ENCODE peak calls at places on chromosomes 2 and 18, in seven cellular contexts. U, G, S, X, K, N and P are unnamed samples.

GRCh38 chr2:6535572-6535971 is 330.1 kb downstream of the CMPK2 start:
- DNase-seq in U (no peak), G (no peak), S (no peak), X (no peak), K (no peak), N (no peak), P (no peak)

GRCh38 chr2:120503793-120504571 is 158.0 kb downstream of the INHBB start:
- DNase-seq in U (no peak), G (no peak), S (no peak), X (no peak), K (no peak), N (no peak), P (no peak)

GRCh38 chr2:226903179-226903578 is 67.3 kb downstream of the RHBDD1 start:
- DNase-seq in U (peak), G (no peak), S (no peak), X (no peak), K (no peak), N (no peak), P (no peak)

GRCh38 chr2:157875720-157876065 is 437 bp downstream of the ACVR1 start:
- DNase-seq in U (no peak), G (peak), S (peak), X (no peak), K (no peak), N (peak), P (peak)

GRCh38 chr18:23547806-23548205 is 38.5 kb downstream of the NPC1 start:
- DNase-seq in U (peak), G (no peak), S (no peak), X (no peak), K (no peak), N (no peak), P (no peak)

GRCh38 chr2:85057236-85057635 is 76.0 kb upstream of the TCF7L1 start:
- DNase-seq in U (no peak), G (no peak), S (no peak), X (no peak), K (no peak), N (no peak), P (no peak)

GRCh38 chr2:85247591-85247990 is 80.2 kb downstream of the TGOLN2 start:
- DNase-seq in U (no peak), G (no peak), S (no peak), X (no peak), K (no peak), N (no peak), P (no peak)

GRCh38 chr2:62050456-62051045 is 145.1 kb downstream of the COMMD1 start:
- DNase-seq in U (no peak), G (no peak), S (no peak), X (no peak), K (no peak), N (no peak), P (no peak)

GRCh38 chr2:240595381-240596079 is 9.0 kb downstream of the CAPN10 start:
- DNase-seq in U (peak), G (peak), S (peak), X (peak), K (no peak), N (no peak), P (peak)

GRCh38 chr2:231685349-231686191 is 22.8 kb upstream of the PTMA start:
- DNase-seq in U (no peak), G (no peak), S (no peak), X (no peak), K (no peak), N (no peak), P (no peak)

GRCh38 chr2:9769171-9770005 is 73.9 kb upstream of the TAF1B start:
- DNase-seq in U (no peak), G (no peak), S (no peak), X (peak), K (no peak), N (no peak), P (no peak)

GRCh38 chr18:35478520-35479435 is 19.0 kb downstream of the INO80C start:
- DNase-seq in U (peak), G (no peak), S (peak), X (no peak), K (no peak), N (peak), P (no peak)

GRCh38 chr2:162063281-162063680 is 10.7 kb downstream of the DPP4 start:
- DNase-seq in U (no peak), G (no peak), S (no peak), X (no peak), K (no peak), N (no peak), P (no peak)

GRCh38 chr2:205771063-205771462 is 88.8 kb downstream of the NRP2 start:
- DNase-seq in U (peak), G (no peak), S (no peak), X (no peak), K (no peak), N (peak), P (no peak)

GRCh38 chr18:12621737-12622306 is 36.1 kb downstream of the SPIRE1 start:
- DNase-seq in U (no peak), G (no peak), S (no peak), X (no peak), K (no peak), N (no peak), P (no peak)

GRCh38 chr2:18378020-18378653 is 182.3 kb downstream of the RDH14 start:
- DNase-seq in U (peak), G (no peak), S (no peak), X (no peak), K (no peak), N (no peak), P (no peak)

GRCh38 chr2:37005118-37005868 is 39.0 kb upstream of the STRN start:
- DNase-seq in U (peak), G (no peak), S (peak), X (no peak), K (peak), N (no peak), P (no peak)

GRCh38 chr2:71614976-71615768 is 161.8 kb downstream of the DYSF start:
- DNase-seq in U (no peak), G (peak), S (peak), X (peak), K (no peak), N (peak), P (peak)

GRCh38 chr18:46051731-46052461 is 20.2 kb downstream of the PSTPIP2 start:
- DNase-seq in U (peak), G (no peak), S (no peak), X (peak), K (no peak), N (peak), P (no peak)

GRCh38 chr2:44943031-44943692 is 1.7 kb downstream of the SIX3 start:
- DNase-seq in U (no peak), G (no peak), S (no peak), X (no peak), K (no peak), N (no peak), P (no peak)

GRCh38 chr2:239919779-239920545 is 105.2 kb downstream of the NDUFA10 start:
- DNase-seq in U (no peak), G (no peak), S (no peak), X (no peak), K (no peak), N (no peak), P (no peak)

GRCh38 chr2:6412533-6413085 is 453.1 kb downstream of the CMPK2 start:
- DNase-seq in U (no peak), G (no peak), S (no peak), X (no peak), K (no peak), N (no peak), P (no peak)

GRCh38 chr2:128535928-128536327 is 217.3 kb upstream of the HS6ST1 start:
- DNase-seq in U (no peak), G (no peak), S (no peak), X (peak), K (no peak), N (no peak), P (no peak)

GRCh38 chr2:127701651-127702394 is 526 bp downstream of the SFT2D3 start:
- DNase-seq in U (peak), G (peak), S (peak), X (peak), K (peak), N (peak), P (peak)

GRCh38 chr2:5609191-5609590 is 83.0 kb upstream of the SOX11 start:
- DNase-seq in U (no peak), G (no peak), S (no peak), X (no peak), K (no peak), N (no peak), P (no peak)

GRCh38 chr2:44793322-44793870 is 148.1 kb upstream of the SIX3 start:
- DNase-seq in U (peak), G (no peak), S (no peak), X (no peak), K (no peak), N (no peak), P (no peak)

GRCh38 chr2:156399224-156399949 is 36.8 kb upstream of the GPD2 start:
- DNase-seq in U (no peak), G (no peak), S (no peak), X (no peak), K (no peak), N (peak), P (no peak)

GRCh38 chr2:162050513-162050961 is 23.5 kb downstream of the DPP4 start:
- DNase-seq in U (no peak), G (no peak), S (no peak), X (no peak), K (no peak), N (no peak), P (no peak)

GRCh38 chr18:54232485-54233227 is 8.2 kb upstream of the MBD2 start:
- DNase-seq in U (no peak), G (no peak), S (no peak), X (no peak), K (no peak), N (no peak), P (no peak)

GRCh38 chr2:108182489-108182888 is 57.3 kb upstream of the SULT1C3 start:
- DNase-seq in U (peak), G (no peak), S (peak), X (no peak), K (no peak), N (no peak), P (no peak)

GRCh38 chr2:178908810-178909209 is 101.6 kb upstream of the TTN start:
- DNase-seq in U (no peak), G (no peak), S (no peak), X (no peak), K (no peak), N (no peak), P (no peak)

GRCh38 chr2:96318723-96319122 is 6.4 kb upstream of the ITPRIPL1 start:
- DNase-seq in U (no peak), G (no peak), S (no peak), X (no peak), K (no peak), N (no peak), P (no peak)

GRCh38 chr2:72576459-72576858 is 249.4 kb downstream of the EXOC6B start:
- DNase-seq in U (no peak), G (no peak), S (no peak), X (no peak), K (no peak), N (no peak), P (no peak)

GRCh38 chr2:203900298-203900697 is 32.7 kb downstream of the CTLA4 start:
- DNase-seq in U (no peak), G (no peak), S (no peak), X (no peak), K (no peak), N (no peak), P (no peak)

GRCh38 chr2:65320042-65320711 is 92.5 kb downstream of the ACTR2 start:
- DNase-seq in U (peak), G (no peak), S (no peak), X (no peak), K (peak), N (no peak), P (no peak)

GRCh38 chr2:159351977-159352376 is 65.5 kb upstream of the WDSUB1 start:
- DNase-seq in U (no peak), G (no peak), S (no peak), X (no peak), K (no peak), N (no peak), P (no peak)

GRCh38 chr2:230317366-230317765 is 9.6 kb upstream of the SP140L start:
- DNase-seq in U (no peak), G (no peak), S (no peak), X (no peak), K (no peak), N (no peak), P (no peak)

GRCh38 chr2:21052044-21052443 is 8.2 kb upstream of the APOB start:
- DNase-seq in U (no peak), G (no peak), S (no peak), X (no peak), K (no peak), N (no peak), P (no peak)

GRCh38 chr2:113324684-113325160 is 46.0 kb upstream of the PAX8 start:
- DNase-seq in U (peak), G (no peak), S (peak), X (no peak), K (no peak), N (peak), P (peak)

DNA sequence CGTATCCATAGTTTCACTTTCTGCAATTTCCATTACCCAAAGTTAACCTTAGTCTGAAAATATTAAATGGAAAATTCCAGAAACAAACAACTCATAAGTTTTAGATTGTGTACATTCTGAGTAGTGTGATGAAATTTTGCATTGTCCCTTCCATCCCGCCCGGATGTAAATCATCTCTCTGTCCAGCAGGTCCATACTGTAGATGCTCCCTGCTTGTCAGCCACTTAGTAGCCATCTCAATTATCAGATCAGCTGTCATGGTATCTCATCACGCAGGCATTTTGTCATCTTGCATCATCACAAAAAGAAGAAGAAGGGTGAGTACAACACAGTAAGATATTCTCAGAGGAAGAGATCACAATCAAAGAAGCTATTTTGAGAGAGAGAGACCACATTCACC is 185.0 kb upstream of the STK17B start:
- DNase-seq in U (no peak), G (no peak), S (no peak), X (no peak), K (no peak), N (no peak), P (no peak)
- TF ChIP-seq EP300 in U (no peak), G (no peak), S (no peak), X (no peak), K (no peak), N (no peak), P (no peak)

DNA sequence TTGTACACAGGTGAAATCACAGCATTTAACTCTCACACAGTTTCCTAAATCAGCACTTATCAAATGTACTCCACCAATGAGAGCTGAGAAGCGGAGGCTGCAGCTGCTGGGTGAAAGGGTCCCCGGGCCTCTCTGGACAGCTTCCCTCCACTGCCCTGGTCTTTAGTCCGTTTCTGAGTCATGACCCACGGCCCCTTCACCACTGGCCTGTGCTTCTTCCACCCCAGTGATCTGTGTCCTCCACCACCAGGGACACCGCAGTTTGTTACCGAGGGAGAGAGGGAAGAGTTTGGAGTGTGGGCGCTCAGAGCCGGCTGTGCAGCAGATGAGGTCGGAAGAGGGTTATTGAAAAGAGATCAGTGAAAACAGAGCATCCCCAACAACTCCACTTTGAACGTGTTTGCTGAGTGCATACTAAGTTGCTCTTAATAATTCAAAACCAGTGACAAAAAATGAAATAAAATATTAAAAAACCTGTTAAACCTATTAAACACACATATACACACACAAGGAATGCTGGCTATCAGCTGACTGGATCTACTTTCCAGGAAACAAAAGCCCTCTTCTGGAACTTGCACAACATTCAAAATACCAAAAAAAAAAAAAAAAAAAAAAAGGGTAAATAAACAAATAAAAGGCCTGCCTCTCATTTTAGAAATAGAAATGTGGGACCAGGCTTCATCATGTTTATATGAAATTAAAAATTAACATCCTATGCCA is 54.1 kb downstream of the PXDN start:
- DNase-seq in U (no peak), G (no peak), S (no peak), X (no peak), K (no peak), N (no peak), P (no peak)
- H3K4me3 ChIP-seq in U (no peak), G (no peak), S (no peak), X (no peak), K (no peak), N (no peak), P (no peak)

GRCh38 chr2:147843864-147844690 is 752 bp upstream of the ACVR2A start:
- DNase-seq in U (peak), G (peak), S (peak), X (peak), K (no peak), N (peak), P (peak)
- TF ChIP-seq EP300 in U (no peak), G (no peak), S (no peak), X (no peak), K (no peak), N (no peak), P (no peak)

DNA sequence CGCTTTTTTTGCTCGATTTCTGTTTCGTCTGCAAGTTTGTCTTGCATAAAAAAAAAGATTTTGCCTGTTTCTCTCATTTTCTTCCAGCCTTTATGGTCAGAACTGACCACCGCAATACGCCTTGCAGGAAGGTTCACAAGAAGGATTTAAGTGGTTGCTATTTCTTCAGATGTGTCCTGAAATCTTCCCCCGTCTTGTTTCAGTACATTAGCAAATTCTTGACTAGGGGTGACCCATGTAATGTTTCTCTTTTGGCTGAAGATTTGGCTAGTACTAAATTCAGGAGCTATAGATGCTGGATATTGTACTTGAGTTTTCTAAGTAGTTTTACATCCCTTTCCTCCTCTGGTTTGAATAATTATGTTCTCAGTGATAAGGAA is 2.5 kb downstream of the PHLPP1 start:
- DNase-seq in U (peak), G (no peak), S (no peak), X (no peak), K (no peak), N (no peak), P (no peak)
- H3K4me3 ChIP-seq in U (peak), G (peak), S (peak), X (peak), K (peak), N (peak), P (peak)

GRCh38 chr2:54569745-54570296 is 113.7 kb downstream of the SPTBN1 start:
- DNase-seq in U (no peak), G (no peak), S (peak), X (no peak), K (peak), N (peak), P (no peak)

GRCh38 chr2:54566896-54567295 is 110.8 kb downstream of the SPTBN1 start:
- DNase-seq in U (no peak), G (no peak), S (no peak), X (no peak), K (no peak), N (no peak), P (no peak)

GRCh38 chr2:54570321-54570881 is 114.3 kb downstream of the SPTBN1 start:
- DNase-seq in U (no peak), G (no peak), S (no peak), X (no peak), K (no peak), N (no peak), P (no peak)

GRCh38 chr2:54570925-54571694 is 115.0 kb downstream of the SPTBN1 start:
- DNase-seq in U (peak), G (peak), S (peak), X (no peak), K (peak), N (peak), P (no peak)

GRCh38 chr2:54568876-54569298 is 112.8 kb downstream of the SPTBN1 start:
- DNase-seq in U (no peak), G (no peak), S (peak), X (no peak), K (peak), N (peak), P (no peak)
- TF ChIP-seq EP300 in U (no peak), G (no peak), S (no peak), X (no peak), K (no peak), N (no peak), P (no peak)

GRCh38 chr2:109398616-109399015 is 215.2 kb downstream of the SEPTIN10 start:
- DNase-seq in U (no peak), G (no peak), S (no peak), X (no peak), K (no peak), N (no peak), P (no peak)

GRCh38 chr2:109395487-109396337 is 218.1 kb downstream of the SEPTIN10 start:
- DNase-seq in U (no peak), G (no peak), S (peak), X (no peak), K (no peak), N (no peak), P (no peak)

GRCh38 chr2:109399061-109399460 is 214.7 kb downstream of the SEPTIN10 start:
- DNase-seq in U (no peak), G (no peak), S (no peak), X (no peak), K (no peak), N (no peak), P (no peak)

GRCh38 chr2:109396338-109397180 is 217.2 kb downstream of the SEPTIN10 start:
- DNase-seq in U (no peak), G (no peak), S (no peak), X (no peak), K (no peak), N (no peak), P (no peak)

GRCh38 chr2:109397883-109398282 is 215.9 kb downstream of the SEPTIN10 start:
- DNase-seq in U (no peak), G (no peak), S (no peak), X (no peak), K (no peak), N (no peak), P (no peak)
- H3K4me3 ChIP-seq in U (no peak), G (no peak), S (no peak), X (no peak), K (no peak), N (no peak), P (no peak)

GRCh38 chr2:105037572-105038382 is at the start of gene MRPS9:
- DNase-seq in U (peak), G (peak), S (peak), X (peak), K (peak), N (peak), P (peak)
- TF ChIP-seq EP300 in U (no peak), G (no peak), S (no peak), X (no peak), K (no peak), N (no peak), P (no peak)